ENCODE peak calls at places on chromosomes 11 and 22, in six cellular contexts. N is cardiac septum, G is lower lobe of right lung, I is NCI-H1092, M is left colon, F is NCI-H1417. K is an unnamed sample.

GRCh38 chr11:118211006-118211405 is 13.8 kb downstream of the JAML start:
- DNase-seq in M (no peak), N (no peak), I (no peak), G (no peak), F (no peak), K (no peak)

GRCh38 chr11:44959064-44959463 is 8.4 kb upstream of the TP53I11 start:
- DNase-seq in G (no peak), N (no peak), I (no peak), M (no peak), F (no peak), K (no peak)

GRCh38 chr11:73236879-73237278 is 18.8 kb downstream of the P2RY2 start:
- DNase-seq in M (peak), I (no peak), N (peak), F (peak), G (peak), K (no peak)

GRCh38 chr11:68690671-68691401 is 6.5 kb downstream of the GAL start:
- DNase-seq in F (no peak), M (no peak), N (no peak), I (no peak), G (no peak), K (no peak)

GRCh38 chr11:60658409-60658808 is 41.0 kb upstream of the MS4A8 start:
- DNase-seq in G (no peak), N (no peak), I (peak), F (peak), M (no peak), K (peak)

GRCh38 chr22:48841881-48842582 is 985.6 kb downstream of the BRD1 start:
- DNase-seq in I (no peak), F (no peak), M (no peak), N (no peak), G (no peak), K (no peak)

GRCh38 chr22:50293441-50294318 is 13.8 kb downstream of the PLXNB2 start:
- DNase-seq in M (peak), N (peak), G (peak), I (no peak), F (no peak), K (peak)

GRCh38 chr11:64710418-64711137 is 12.4 kb downstream of the NRXN2 start:
- DNase-seq in I (no peak), G (no peak), F (no peak), M (no peak), N (no peak), K (no peak)

GRCh38 chr22:41001722-41002122 is 50.5 kb downstream of the RBX1 start:
- DNase-seq in M (no peak), G (no peak), I (no peak), N (no peak), F (no peak), K (no peak)

GRCh38 chr11:27401760-27402316 is 38.8 kb upstream of the CCDC34 start:
- DNase-seq in G (no peak), N (no peak), M (no peak), F (no peak), I (no peak), K (no peak)

GRCh38 chr11:17738350-17739207 is 4.0 kb downstream of the KCNC1 start:
- DNase-seq in I (no peak), M (no peak), N (peak), G (no peak), F (no peak), K (no peak)

K was measured in prostate gland.